ENCODE peak calls at places on chromosome 18, in four cellular contexts. J is progenitor cell of endocrine pancreas, M is NCI-H345, Y is mesendoderm. P is an unnamed sample.

GRCh38 chr18:7941533-7941932 is 374.4 kb downstream of the PTPRM start:
- DNase-seq in J (no peak), Y (no peak), M (peak), P (peak)

GRCh38 chr18:13448028-13448795 is 229.7 kb downstream of the LDLRAD4 start:
- DNase-seq in J (no peak), Y (no peak), M (no peak), P (no peak)

GRCh38 chr18:582465-582864 is 2.3 kb downstream of the CETN1 start:
- DNase-seq in J (no peak), M (no peak), Y (no peak), P (no peak)

GRCh38 chr18:48676756-48677368 is 138.0 kb downstream of the CTIF start:
- DNase-seq in Y (peak), J (peak), M (no peak), P (peak)

GRCh38 chr18:3689986-3690681 is 240.2 kb downstream of the TGIF1 start:
- DNase-seq in M (no peak), J (no peak), Y (peak), P (no peak)

GRCh38 chr18:64409511-64409910 is 260.6 kb upstream of the LINC00305 start:
- DNase-seq in M (no peak), Y (peak), J (no peak), P (peak)

GRCh38 chr18:9386872-9387271 is 52.3 kb downstream of the TWSG1 start:
- DNase-seq in J (no peak), Y (no peak), M (no peak), P (no peak)

GRCh38 chr18:51941999-51942398 is 398.0 kb upstream of the DCC start:
- DNase-seq in M (no peak), Y (no peak), J (no peak), P (no peak)

GRCh38 chr18:69787825-69788547 is 159.7 kb downstream of the CD226 start:
- DNase-seq in Y (peak), J (no peak), M (no peak), P (no peak)

GRCh38 chr18:63936156-63936931 is 12.8 kb upstream of the HMSD start:
- DNase-seq in J (peak), M (peak), Y (peak), P (peak)

GRCh38 chr18:70030728-70031127 is 83.1 kb upstream of the CD226 start:
- DNase-seq in M (no peak), J (no peak), Y (no peak), P (no peak)

GRCh38 chr18:911025-911424 is 6.4 kb downstream of the ADCYAP1 start:
- DNase-seq in M (no peak), Y (no peak), J (no peak), P (no peak)

GRCh38 chr18:79629606-79630005 is 50.0 kb upstream of the CTDP1 start:
- DNase-seq in Y (no peak), M (no peak), J (no peak), P (peak)

GRCh38 chr18:14907420-14907819 is 159.4 kb downstream of the ANKRD30B start:
- DNase-seq in M (no peak), Y (no peak), J (no peak), P (no peak)

GRCh38 chr18:74929110-74929509 is 279.8 kb downstream of the PTGR3 start:
- DNase-seq in J (no peak), M (no peak), Y (peak), P (no peak)

GRCh38 chr18:2304378-2305175 is 266.7 kb downstream of the METTL4 start:
- DNase-seq in M (no peak), Y (no peak), J (no peak), P (no peak)

GRCh38 chr18:55097406-55098170 is 138.3 kb upstream of the CCDC68 start:
- DNase-seq in J (no peak), M (no peak), Y (peak), P (peak)

GRCh38 chr18:48866028-48866733 is 84.6 kb downstream of the SMAD7 start:
- DNase-seq in M (peak), J (no peak), Y (no peak), P (peak)

GRCh38 chr18:59921384-59921891 is 21.6 kb downstream of the PMAIP1 start:
- DNase-seq in Y (no peak), M (no peak), J (no peak), P (no peak)

GRCh38 chr18:28411806-28412205 is 234.9 kb upstream of the CDH2 start:
- DNase-seq in J (no peak), Y (no peak), M (no peak), P (no peak)

GRCh38 chr18:1846640-1847039 is 724.7 kb downstream of the METTL4 start:
- DNase-seq in J (no peak), M (no peak), Y (no peak), P (no peak)

GRCh38 chr18:21669736-21670135 is 34.8 kb downstream of the ABHD3 start:
- DNase-seq in Y (peak), J (no peak), M (no peak), P (no peak)

GRCh38 chr18:22272242-22272641 is 102.9 kb downstream of the GATA6 start:
- DNase-seq in J (no peak), Y (no peak), M (no peak), P (peak)

GRCh38 chr18:12026562-12026961 is 45.3 kb downstream of the IMPA2 start:
- DNase-seq in J (no peak), Y (no peak), M (no peak), P (no peak)

GRCh38 chr18:34493566-34494358 is 216.3 kb upstream of the DTNA start:
- DNase-seq in J (peak), Y (peak), M (peak), P (peak)

GRCh38 chr18:7165846-7166393 is 48.3 kb upstream of the LAMA1 start:
- DNase-seq in M (no peak), J (no peak), Y (no peak), P (no peak)

GRCh38 chr18:464311-464659 is 36.2 kb downstream of the COLEC12 start:
- DNase-seq in J (no peak), M (no peak), Y (no peak), P (no peak)

GRCh38 chr18:34965108-34965507 is 76.1 kb upstream of the MAPRE2 start:
- DNase-seq in M (peak), J (no peak), Y (no peak), P (no peak)

GRCh38 chr18:24937624-24938285 is 414.2 kb downstream of the ZNF521 start:
- DNase-seq in J (no peak), M (no peak), Y (no peak), P (no peak)

P was measured in NCI-H146.